ENCODE peak calls at places on chromosomes 6 and 20, in ten cellular contexts. M, V, U, G, D, W, I, E, A and Z are unnamed samples.

GRCh38 chr20:38441916-38442315 is 6.8 kb upstream of the SNHG17 start:
- DNase-seq in M (no peak), V (no peak), U (no peak), G (no peak), D (no peak), W (no peak), I (no peak), E (no peak), A (no peak), Z (no peak)

GRCh38 chr6:129317931-129318820 is 391.8 kb downstream of the ARHGAP18 start:
- DNase-seq in M (no peak), V (no peak), U (no peak), G (peak), D (no peak), W (no peak), I (peak), E (no peak), A (no peak), Z (no peak)

GRCh38 chr20:46573234-46573633 is 22.8 kb upstream of the OCSTAMP start:
- DNase-seq in M (no peak), V (no peak), U (no peak), G (no peak), D (no peak), W (no peak), I (no peak), E (no peak), A (no peak), Z (no peak)

GRCh38 chr6:138724015-138724414 is 49.6 kb upstream of the CCDC28A start:
- DNase-seq in M (no peak), V (no peak), U (no peak), G (no peak), D (no peak), W (no peak), I (no peak), E (no peak), A (peak), Z (no peak)

GRCh38 chr20:63321148-63321831 is 28.3 kb downstream of the COL20A1 start:
- DNase-seq in M (peak), V (no peak), U (no peak), G (peak), D (no peak), W (no peak), I (no peak), E (no peak), A (no peak), Z (no peak)

GRCh38 chr6:30769088-30769852 is 24.9 kb upstream of the IER3 start:
- DNase-seq in M (peak), V (peak), U (peak), G (peak), D (no peak), W (peak), I (no peak), E (no peak), A (peak), Z (peak)

GRCh38 chr6:108675226-108676160 is 114.8 kb downstream of the FOXO3 start:
- DNase-seq in M (no peak), V (no peak), U (no peak), G (no peak), D (no peak), W (no peak), I (no peak), E (no peak), A (no peak), Z (no peak)

GRCh38 chr6:15299430-15300131 is 53.7 kb downstream of the JARID2 start:
- DNase-seq in M (peak), V (no peak), U (no peak), G (peak), D (no peak), W (no peak), I (no peak), E (no peak), A (peak), Z (peak)

GRCh38 chr6:25179051-25179778 is 100.0 kb upstream of the CARMIL1 start:
- DNase-seq in M (no peak), V (no peak), U (no peak), G (peak), D (no peak), W (no peak), I (no peak), E (no peak), A (no peak), Z (peak)